ENCODE peak calls at places on chromosomes 11 and 22, in seven cellular contexts. L is HCT116, W is K562, O is SK-N-SH, C is GM12878, H is HepG2, Z is H1. S is an unnamed sample.
A peak's percentile ranks its signal among the peaks of the same experiment; 100 is the strongest.

GRCh38 chr22:40758390-40758789 is 60.8 kb downstream of the SLC25A17 start:
- DNase-seq in O (no peak), L (no peak), Z (no peak), H (no peak), W (no peak), C (no peak), S (no peak)

GRCh38 chr22:24423519-24424000 is 3.8 kb upstream of the ADORA2A start:
- DNase-seq in Z (peak; percentile 92), H (no peak), W (peak; percentile 88), O (peak; percentile 96), L (no peak), C (no peak), S (no peak)

GRCh38 chr22:45164217-45165123 is 745 bp downstream of the NUP50 start:
- DNase-seq in C (no peak), Z (peak; percentile 68), W (peak; percentile 64), H (no peak), L (no peak), O (peak; percentile 79), S (no peak)

GRCh38 chr11:612201-612960 is 3.4 kb downstream of the IRF7 start:
- DNase-seq in Z (no peak), L (peak; percentile 16), H (peak; percentile 29), W (no peak), C (no peak), O (no peak), S (no peak)

GRCh38 chr11:134270250-134270714 is 5.9 kb upstream of the GLB1L3 start:
- DNase-seq in L (peak; percentile 22), W (peak; percentile 51), C (no peak), H (peak; percentile 21), O (peak; percentile 56), Z (no peak), S (no peak)

GRCh38 chr22:41636467-41636866 is 15.4 kb downstream of the XRCC6 start:
- DNase-seq in L (no peak), Z (no peak), C (no peak), W (no peak), H (no peak), O (no peak), S (no peak)

GRCh38 chr11:68312780-68313573 is 586 bp downstream of the LRP5 start:
- DNase-seq in W (peak; percentile 84), L (no peak), C (no peak), H (no peak), O (peak; percentile 79), Z (no peak), S (no peak)

GRCh38 chr11:120091701-120092100 is 46.2 kb downstream of the TRIM29 start:
- DNase-seq in Z (no peak), C (no peak), O (no peak), H (no peak), L (no peak), W (no peak), S (no peak)

GRCh38 chr22:19524170-19525115 is at the start of gene CLDN5:
- DNase-seq in Z (peak; percentile 89), H (no peak), O (peak; percentile 89), W (peak; percentile 56), L (no peak), C (no peak), S (no peak)

GRCh38 chr11:15282754-15283153 is 168.0 kb downstream of the INSC start:
- DNase-seq in L (no peak), Z (no peak), W (no peak), H (no peak), C (no peak), O (no peak), S (no peak)

GRCh38 chr22:44913198-44913983 is 96.4 kb downstream of the PHF21B start:
- DNase-seq in C (no peak), W (no peak), H (no peak), Z (no peak), L (no peak), O (no peak), S (no peak)

GRCh38 chr11:60088364-60088763 is at the start of gene MS4A2:
- DNase-seq in O (no peak), H (no peak), L (no peak), W (no peak), Z (no peak), C (no peak), S (no peak)

GRCh38 chr11:60084866-60085265 is 3.6 kb upstream of the MS4A2 start:
- DNase-seq in Z (no peak), O (no peak), L (no peak), H (no peak), C (no peak), W (no peak), S (no peak)

GRCh38 chr11:60085909-60086308 is 2.6 kb upstream of the MS4A2 start:
- DNase-seq in H (no peak), L (no peak), W (no peak), C (no peak), Z (no peak), O (no peak), S (no peak)

GRCh38 chr11:60087239-60087638 is 1.2 kb upstream of the MS4A2 start:
- DNase-seq in L (no peak), Z (no peak), O (no peak), C (no peak), H (no peak), W (no peak), S (no peak)
- TF ChIP-seq SIN3A in L (no peak), Z (no peak), O (no peak), C (no peak), H (no peak), W (no peak), S (no peak)

GRCh38 chr22:25838960-25839741 is 97.2 kb downstream of the MYO18B start:
- DNase-seq in Z (no peak), W (no peak), C (no peak), L (no peak), O (no peak), H (no peak), S (no peak)
- TF ChIP-seq SIN3A in Z (no peak), W (no peak), C (no peak), L (no peak), O (no peak), H (no peak), S (no peak)

DNA sequence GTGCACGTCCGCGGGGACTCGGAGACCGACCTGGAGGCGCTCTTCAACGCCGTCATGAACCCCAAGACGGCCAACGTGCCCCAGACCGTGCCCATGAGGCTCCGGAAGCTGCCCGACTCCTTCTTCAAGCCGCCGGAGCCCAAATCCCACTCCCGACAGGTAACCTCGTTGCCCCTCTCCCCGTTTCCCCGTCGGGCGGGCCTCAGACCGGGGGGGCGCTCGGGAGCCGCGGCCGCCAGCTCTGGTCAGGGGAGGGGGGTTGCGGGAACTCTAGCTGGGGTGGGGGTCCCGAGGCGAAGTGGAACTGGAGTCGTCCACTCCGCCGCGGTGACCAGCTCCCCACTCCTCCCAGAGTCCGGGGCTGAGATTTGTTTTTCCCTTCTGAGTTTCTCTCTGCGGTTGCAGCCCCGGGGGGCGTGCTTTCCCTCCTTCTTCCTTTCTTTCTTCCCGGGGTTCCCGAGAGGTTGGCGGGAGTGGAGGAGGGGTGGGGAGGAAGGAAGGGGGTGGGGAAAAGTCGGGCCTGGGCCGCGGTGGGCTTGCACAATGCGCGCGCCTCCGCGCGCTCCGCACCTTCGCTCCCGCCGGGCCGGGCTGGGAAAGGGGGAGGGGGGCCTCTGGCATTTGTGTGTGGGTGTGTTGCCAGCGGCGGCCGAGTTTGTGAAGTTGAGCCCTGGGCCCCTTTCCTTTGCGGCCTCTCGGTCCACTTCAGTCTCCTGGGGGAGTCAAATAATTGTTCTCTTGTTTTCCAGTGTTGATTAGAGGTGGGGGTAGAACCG is 952 bp downstream of the YAP1 start:
- DNase-seq in C (no peak), W (no peak), L (no peak), Z (peak; percentile 90), H (peak; percentile 94), O (peak; percentile 50), S (no peak)
- TF ChIP-seq SIN3A in C (no peak), W (no peak), L (no peak), Z (peak; percentile 55), H (peak; percentile 15), O (no peak), S (peak; percentile 66)

GRCh38 chr11:103581680-103582265 is 454.7 kb upstream of the DDI1 start:
- DNase-seq in Z (no peak), H (no peak), C (no peak), L (no peak), W (no peak), O (no peak), S (no peak)
- TF ChIP-seq SIN3A in Z (no peak), H (no peak), C (no peak), L (no peak), W (no peak), O (no peak), S (no peak)

GRCh38 chr11:66119348-66120133 is 49.5 kb downstream of the PACS1 start:
- DNase-seq in W (no peak), C (no peak), L (peak; percentile 55), O (peak; percentile 61), H (peak; percentile 95), Z (no peak), S (peak; percentile 48)
- TF ChIP-seq SIN3A in W (no peak), C (no peak), L (no peak), O (no peak), H (no peak), Z (no peak), S (no peak)

S was measured in Panc1.